ENCODE peak calls at places on chromosomes 13 and 19, in eight cellular contexts. V is prostate gland; F is fibroblast of lung; D is tibial artery; A is heart left ventricle; E is CD4-positive, alpha-beta T cell; J is ascending aorta; I is suprapubic skin. U is an unnamed sample.

GRCh38 chr13:31767175-31767900 is 28.0 kb downstream of the RXFP2 start:
- DNase-seq in D (no peak), A (no peak), J (no peak), I (no peak), E (no peak), F (peak), V (no peak), U (peak)

GRCh38 chr19:1250374-1251232 is 2.2 kb downstream of the MIDN start:
- DNase-seq in D (no peak), V (peak), E (peak), F (peak), J (no peak), I (no peak), A (peak), U (no peak)

GRCh38 chr13:100399455-100399854 is 189.1 kb downstream of the GGACT start:
- DNase-seq in D (no peak), I (no peak), F (no peak), J (no peak), A (no peak), E (no peak), V (no peak), U (no peak)

GRCh38 chr13:71613347-71613746 is 253.7 kb downstream of the DACH1 start:
- DNase-seq in D (no peak), V (no peak), F (no peak), I (no peak), J (no peak), E (no peak), A (no peak), U (no peak)

GRCh38 chr13:59673301-59673700 is 490.4 kb downstream of the DIAPH3 start:
- DNase-seq in J (no peak), I (no peak), V (no peak), E (no peak), A (no peak), F (peak), D (no peak), U (no peak)

GRCh38 chr19:45496349-45496953 is 396 bp downstream of the RTN2 start:
- DNase-seq in I (no peak), D (no peak), E (no peak), F (no peak), V (no peak), A (peak), J (no peak), U (no peak)

GRCh38 chr13:43804461-43805070 is 17.8 kb upstream of the ENOX1 start:
- DNase-seq in I (no peak), V (peak), A (no peak), F (peak), J (no peak), E (no peak), D (no peak), U (no peak)

GRCh38 chr13:110150384-110151091 is 156.4 kb downstream of the COL4A1 start:
- DNase-seq in I (no peak), D (no peak), F (peak), E (no peak), J (no peak), A (no peak), V (no peak), U (no peak)

GRCh38 chr13:103731959-103732358 is 665.7 kb upstream of the SLC10A2 start:
- DNase-seq in D (no peak), E (no peak), F (no peak), J (no peak), I (no peak), A (no peak), V (no peak), U (no peak)

GRCh38 chr13:40522234-40522633 is 144.2 kb downstream of the FOXO1 start:
- DNase-seq in I (no peak), D (no peak), V (no peak), J (no peak), F (no peak), A (no peak), E (no peak), U (no peak)

GRCh38 chr13:100235311-100235901 is 146.5 kb downstream of the PCCA start:
- DNase-seq in D (no peak), F (peak), I (no peak), J (no peak), V (peak), A (no peak), E (no peak), U (no peak)

GRCh38 chr13:83879431-83880171 is 2.7 kb downstream of the SLITRK1 start:
- DNase-seq in E (no peak), I (no peak), V (no peak), F (no peak), A (no peak), J (no peak), D (no peak), U (no peak)

GRCh38 chr13:105272660-105273631 is 1262.5 kb downstream of the EFNB2 start:
- DNase-seq in V (no peak), E (no peak), F (no peak), J (no peak), A (no peak), I (no peak), D (no peak), U (no peak)

GRCh38 chr13:35927554-35927953 is 203.6 kb downstream of the DCLK1 start:
- DNase-seq in E (no peak), J (no peak), F (peak), A (no peak), I (no peak), V (no peak), D (no peak), U (no peak)

DNA sequence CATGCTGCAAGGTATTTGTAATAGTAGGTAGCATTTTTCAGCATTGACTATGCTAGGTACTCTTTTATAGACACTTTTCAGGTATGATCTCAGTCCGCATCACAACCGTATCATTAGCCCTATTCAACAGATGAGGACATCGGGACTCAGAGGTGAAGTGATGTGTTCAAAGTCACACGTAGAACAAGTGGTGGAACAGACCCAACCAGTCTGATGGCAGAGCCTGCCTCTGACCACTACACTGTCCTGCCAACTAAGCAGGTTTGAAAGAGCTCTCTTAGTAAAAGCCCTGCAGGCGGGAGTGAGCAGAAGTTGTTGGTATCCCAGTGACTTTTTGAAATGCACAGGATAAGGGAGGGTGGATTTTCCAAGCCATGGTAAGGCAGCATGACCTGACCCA is 20.2 kb downstream of the PAF1 start:
- DNase-seq in F (no peak), E (no peak), J (no peak), I (no peak), V (no peak), D (no peak), A (no peak), U (peak)
- H3K27ac ChIP-seq in F (no peak), E (no peak), J (peak), I (peak), V (no peak), D (no peak), A (no peak), U (peak)

GRCh38 chr19:18999016-18999758 is 34.1 kb downstream of the SUGP2 start:
- DNase-seq in D (no peak), F (no peak), I (no peak), J (no peak), E (no peak), A (peak), V (no peak), U (no peak)
- H3K27ac ChIP-seq in D (no peak), F (no peak), I (no peak), J (no peak), E (no peak), A (no peak), V (no peak), U (no peak)

GRCh38 chr19:38842439-38843174 is 7.2 kb downstream of the HNRNPL start:
- DNase-seq in E (peak), I (no peak), A (no peak), D (no peak), V (no peak), J (no peak), F (no peak), U (no peak)
- H3K27ac ChIP-seq in E (peak), I (no peak), A (no peak), D (no peak), V (no peak), J (no peak), F (no peak), U (no peak)

GRCh38 chr19:3405261-3405653 is 38.9 kb downstream of the NFIC start:
- DNase-seq in I (no peak), E (no peak), V (no peak), F (no peak), D (no peak), J (no peak), A (no peak), U (no peak)
- H3K27ac ChIP-seq in I (peak), E (no peak), V (peak), F (peak), D (peak), J (peak), A (peak), U (peak)

GRCh38 chr13:99191900-99192399 is 8.7 kb upstream of the UBAC2 start:
- DNase-seq in I (no peak), F (peak), J (no peak), A (no peak), E (no peak), V (peak), D (no peak), U (peak)
- H3K27ac ChIP-seq in I (peak), F (no peak), J (no peak), A (no peak), E (no peak), V (no peak), D (no peak), U (peak)

U was measured in epithelial cell of prostate.